ENCODE peak calls at places on chromosomes 6 and 20, in seven cellular contexts. N, D, J, E, S, T and H are unnamed samples.

GRCh38 chr6:117354671-117355070 is 71.1 kb downstream of the ROS1 start:
- DNase-seq in N (no peak), D (no peak), J (no peak), E (no peak), S (no peak), T (no peak), H (no peak)

GRCh38 chr6:137819740-137820139 is 47.3 kb upstream of the TNFAIP3 start:
- DNase-seq in N (no peak), D (peak; percentile 69), J (no peak), E (no peak), S (no peak), T (no peak), H (no peak)

GRCh38 chr6:43481591-43482242 is 4.3 kb downstream of the TJAP1 start:
- DNase-seq in N (no peak), D (no peak), J (no peak), E (no peak), S (no peak), T (no peak), H (no peak)

GRCh38 chr6:51533962-51534361 is 553.5 kb downstream of the PKHD1 start:
- DNase-seq in N (no peak), D (no peak), J (no peak), E (no peak), S (no peak), T (no peak), H (no peak)

GRCh38 chr6:143059616-143060353 is 904 bp upstream of the AIG1 start:
- DNase-seq in N (no peak), D (peak; percentile 28), J (no peak), E (peak; percentile 71), S (no peak), T (peak; percentile 25), H (peak; percentile 49)

GRCh38 chr6:36625161-36625919 is 31.2 kb downstream of the SRSF3 start:
- DNase-seq in N (no peak), D (no peak), J (peak; percentile 75), E (peak; percentile 77), S (peak; percentile 0), T (no peak), H (no peak)

GRCh38 chr6:12748815-12749521 is 32.4 kb downstream of the PHACTR1 start:
- DNase-seq in N (no peak), D (no peak), J (peak; percentile 54), E (no peak), S (peak; percentile 65), T (no peak), H (no peak)

GRCh38 chr20:49914310-49915117 is 815 bp downstream of the SPATA2 start:
- DNase-seq in N (no peak), D (no peak), J (no peak), E (no peak), S (peak; percentile 52), T (no peak), H (no peak)

GRCh38 chr6:150717419-150717818 is 117.7 kb downstream of the PLEKHG1 start:
- DNase-seq in N (no peak), D (no peak), J (no peak), E (no peak), S (peak; percentile 69), T (no peak), H (no peak)

GRCh38 chr6:36793913-36794703 is 45.1 kb downstream of the CPNE5 start:
- DNase-seq in N (no peak), D (no peak), J (peak; percentile 88), E (no peak), S (no peak), T (no peak), H (no peak)

GRCh38 chr20:39152742-39153141 is 190.6 kb downstream of the DHX35 start:
- DNase-seq in N (no peak), D (no peak), J (no peak), E (no peak), S (no peak), T (no peak), H (no peak)

GRCh38 chr20:20070871-20071726 is 18.8 kb downstream of the CFAP61 start:
- DNase-seq in N (no peak), D (no peak), J (no peak), E (no peak), S (no peak), T (no peak), H (no peak)

GRCh38 chr6:100344761-100345160 is 120.0 kb downstream of the SIM1 start:
- DNase-seq in N (no peak), D (no peak), J (no peak), E (peak; percentile 83), S (no peak), T (no peak), H (no peak)

GRCh38 chr6:10434235-10434634 is 19.4 kb upstream of the TFAP2A start:
- DNase-seq in N (no peak), D (no peak), J (no peak), E (no peak), S (no peak), T (no peak), H (no peak)

GRCh38 chr6:99852031-99852430 is 142.0 kb downstream of the MCHR2 start:
- DNase-seq in N (no peak), D (no peak), J (no peak), E (no peak), S (no peak), T (no peak), H (no peak)

GRCh38 chr20:61753196-61753942 is 312.3 kb downstream of the TAF4 start:
- DNase-seq in N (peak; percentile 71), D (no peak), J (no peak), E (peak; percentile 62), S (no peak), T (no peak), H (peak; percentile 22)

GRCh38 chr6:133854633-133855598 is 34.0 kb upstream of the TCF21 start:
- DNase-seq in N (no peak), D (no peak), J (peak; percentile 32), E (no peak), S (no peak), T (no peak), H (no peak)

GRCh38 chr6:168035098-168035660 is 37.7 kb downstream of the KIF25 start:
- DNase-seq in N (peak; percentile 91), D (no peak), J (peak; percentile 32), E (peak; percentile 53), S (peak; percentile 76), T (no peak), H (peak; percentile 26)

GRCh38 chr6:131602913-131603312 is 25.1 kb downstream of the MED23 start:
- DNase-seq in N (peak; percentile 9), D (no peak), J (no peak), E (peak; percentile 92), S (no peak), T (no peak), H (no peak)

GRCh38 chr6:47034421-47034820 is 7.7 kb downstream of the ADGRF1 start:
- DNase-seq in N (no peak), D (no peak), J (peak; percentile 9), E (no peak), S (no peak), T (no peak), H (no peak)

GRCh38 chr20:57047281-57048026 is 219.0 kb downstream of the BMP7 start:
- DNase-seq in N (no peak), D (no peak), J (no peak), E (no peak), S (peak; percentile 45), T (no peak), H (no peak)

GRCh38 chr20:57451759-57452661 is 60.8 kb downstream of the RBM38 start:
- DNase-seq in N (no peak), D (peak; percentile 22), J (no peak), E (no peak), S (no peak), T (no peak), H (no peak)

GRCh38 chr6:43877463-43878126 is 107.6 kb downstream of the VEGFA start:
- DNase-seq in N (no peak), D (no peak), J (no peak), E (no peak), S (no peak), T (no peak), H (no peak)

GRCh38 chr6:21845018-21845417 is 251.5 kb downstream of the SOX4 start:
- DNase-seq in N (no peak), D (no peak), J (no peak), E (no peak), S (no peak), T (no peak), H (no peak)

GRCh38 chr6:141321486-141322347 is 811.0 kb upstream of the GJE1 start:
- DNase-seq in N (peak; percentile 75), D (no peak), J (no peak), E (peak; percentile 52), S (no peak), T (no peak), H (no peak)

GRCh38 chr20:3797592-3798404 is 1.7 kb downstream of the CDC25B start:
- DNase-seq in N (no peak), D (peak; percentile 53), J (no peak), E (no peak), S (no peak), T (peak; percentile 57), H (no peak)

GRCh38 chr6:137488736-137489409 is 5.3 kb downstream of the OLIG3 start:
- DNase-seq in N (no peak), D (no peak), J (no peak), E (no peak), S (peak; percentile 61), T (peak; percentile 44), H (no peak)

GRCh38 chr6:38909020-38909730 is 139.4 kb upstream of the GLP1R start:
- DNase-seq in N (no peak), D (no peak), J (no peak), E (no peak), S (no peak), T (no peak), H (no peak)

GRCh38 chr6:108438918-108439317 is 121.8 kb upstream of the FOXO3 start:
- DNase-seq in N (no peak), D (no peak), J (no peak), E (peak; percentile 53), S (no peak), T (no peak), H (no peak)

GRCh38 chr20:64217539-64217938 is 38.0 kb upstream of the PCMTD2 start:
- DNase-seq in N (no peak), D (no peak), J (no peak), E (no peak), S (no peak), T (no peak), H (no peak)

GRCh38 chr20:41696428-41696827 is 78.3 kb upstream of the CHD6 start:
- DNase-seq in N (no peak), D (no peak), J (no peak), E (peak; percentile 30), S (no peak), T (no peak), H (no peak)

GRCh38 chr20:29299811-29300578 is 1957.5 kb upstream of the DEFB115 start:
- DNase-seq in N (no peak), D (no peak), J (no peak), E (no peak), S (no peak), T (peak; percentile 55), H (no peak)

GRCh38 chr20:35895476-35895875 is 58.8 kb downstream of the SCAND1 start:
- DNase-seq in N (no peak), D (no peak), J (no peak), E (no peak), S (no peak), T (no peak), H (no peak)

GRCh38 chr20:43536817-43537440 is 21.9 kb upstream of the SGK2 start:
- DNase-seq in N (no peak), D (no peak), J (no peak), E (no peak), S (no peak), T (no peak), H (no peak)

GRCh38 chr6:124964084-124964763 is 2.0 kb downstream of the RNF217 start:
- DNase-seq in N (no peak), D (no peak), J (no peak), E (peak; percentile 90), S (no peak), T (no peak), H (peak; percentile 27)

GRCh38 chr6:159203304-159204005 is 34.3 kb downstream of the FNDC1 start:
- DNase-seq in N (no peak), D (no peak), J (no peak), E (peak; percentile 90), S (no peak), T (no peak), H (peak; percentile 57)

GRCh38 chr20:42749548-42749947 is 440.2 kb downstream of the PTPRT start:
- DNase-seq in N (peak; percentile 1), D (no peak), J (no peak), E (no peak), S (no peak), T (no peak), H (no peak)

GRCh38 chr6:32413427-32414047 is 6.6 kb upstream of the BTNL2 start:
- DNase-seq in N (peak; percentile 79), D (peak; percentile 82), J (peak; percentile 25), E (peak; percentile 70), S (peak; percentile 89), T (peak; percentile 73), H (peak; percentile 72)